ENCODE peak calls at places on chromosomes 4 and X, in five cellular contexts. One of them, this sample, is unnamed.

GRCh38 chr4:54547299-54548097 is 110.3 kb upstream of the KIT start:
- DNase-seq in cardiac fibroblast: no peak
- DNase-seq in progenitor cell of endocrine pancreas: no peak
- DNase-seq in heart right ventricle: no peak
- DNase-seq in cardiac muscle cell: no peak
- DNase-seq in this sample: no peak

GRCh38 chrX:140500427-140500826 is 4.4 kb downstream of the SOX3 start:
- DNase-seq in cardiac fibroblast: no peak
- DNase-seq in progenitor cell of endocrine pancreas: no peak
- DNase-seq in heart right ventricle: no peak
- DNase-seq in cardiac muscle cell: no peak
- DNase-seq in this sample: no peak

GRCh38 chrX:72475952-72476668 is 96.5 kb downstream of the HDAC8 start:
- DNase-seq in cardiac fibroblast: peak
- DNase-seq in progenitor cell of endocrine pancreas: no peak
- DNase-seq in heart right ventricle: no peak
- DNase-seq in cardiac muscle cell: no peak
- DNase-seq in this sample: no peak

GRCh38 chr4:78560296-78560963 is 8.9 kb downstream of the ANXA3 start:
- DNase-seq in cardiac fibroblast: peak
- DNase-seq in progenitor cell of endocrine pancreas: no peak
- DNase-seq in heart right ventricle: peak
- DNase-seq in cardiac muscle cell: peak
- DNase-seq in this sample: no peak

GRCh38 chrX:102067966-102068723 is 57.3 kb upstream of the TCEAL2 start:
- DNase-seq in cardiac fibroblast: peak
- DNase-seq in progenitor cell of endocrine pancreas: no peak
- DNase-seq in heart right ventricle: no peak
- DNase-seq in cardiac muscle cell: peak
- DNase-seq in this sample: no peak

GRCh38 chr4:98181815-98182214 is 38.5 kb upstream of the STPG2 start:
- DNase-seq in cardiac fibroblast: peak
- DNase-seq in progenitor cell of endocrine pancreas: no peak
- DNase-seq in heart right ventricle: no peak
- DNase-seq in cardiac muscle cell: peak
- DNase-seq in this sample: no peak

GRCh38 chr4:142129931-142130330 is 493.5 kb downstream of the IL15 start:
- DNase-seq in cardiac fibroblast: no peak
- DNase-seq in progenitor cell of endocrine pancreas: no peak
- DNase-seq in heart right ventricle: no peak
- DNase-seq in cardiac muscle cell: no peak
- DNase-seq in this sample: no peak

GRCh38 chr4:37680089-37680488 is 6.1 kb downstream of the RELL1 start:
- DNase-seq in cardiac fibroblast: no peak
- DNase-seq in progenitor cell of endocrine pancreas: no peak
- DNase-seq in heart right ventricle: no peak
- DNase-seq in cardiac muscle cell: no peak
- DNase-seq in this sample: no peak

GRCh38 chr4:138609943-138610350 is 367.8 kb upstream of the SLC7A11 start:
- DNase-seq in cardiac fibroblast: peak
- DNase-seq in progenitor cell of endocrine pancreas: no peak
- DNase-seq in heart right ventricle: peak
- DNase-seq in cardiac muscle cell: peak
- DNase-seq in this sample: no peak

DNA sequence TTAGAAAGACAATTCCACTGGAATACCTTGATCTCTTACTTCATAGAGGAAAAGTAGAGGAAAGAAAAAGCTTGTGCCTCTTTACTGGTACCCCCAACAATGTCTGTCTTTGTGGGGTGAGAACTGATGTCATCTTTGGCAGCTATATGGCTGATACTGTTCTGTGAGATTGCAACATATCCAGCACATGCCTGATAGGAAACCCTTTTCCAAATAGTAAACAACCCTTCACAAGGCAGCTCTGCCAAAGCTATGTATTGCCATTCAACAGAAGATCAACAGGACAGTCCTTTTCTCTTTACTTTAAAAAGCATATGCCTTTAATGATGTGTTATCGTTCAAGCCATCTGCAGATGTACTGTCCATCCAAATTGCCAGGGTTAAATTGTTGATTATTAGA is 105.9 kb downstream of the IL1RAPL1 start:
- DNase-seq in cardiac fibroblast: no peak
- DNase-seq in progenitor cell of endocrine pancreas: no peak
- DNase-seq in heart right ventricle: no peak
- DNase-seq in cardiac muscle cell: peak
- DNase-seq in this sample: no peak
- TF ChIP-seq CTCF in cardiac fibroblast: no peak
- TF ChIP-seq CTCF in progenitor cell of endocrine pancreas: no peak
- TF ChIP-seq CTCF in heart right ventricle: no peak
- TF ChIP-seq CTCF in cardiac muscle cell: no peak
- TF ChIP-seq CTCF in this sample: no peak

GRCh38 chrX:150035531-150035930 is 97.2 kb upstream of the EOLA2 start:
- DNase-seq in cardiac fibroblast: peak
- DNase-seq in progenitor cell of endocrine pancreas: no peak
- DNase-seq in heart right ventricle: no peak
- DNase-seq in cardiac muscle cell: no peak
- DNase-seq in this sample: no peak

GRCh38 chrX:150036181-150036580 is 97.9 kb upstream of the EOLA2 start:
- DNase-seq in cardiac fibroblast: peak
- DNase-seq in progenitor cell of endocrine pancreas: no peak
- DNase-seq in heart right ventricle: no peak
- DNase-seq in cardiac muscle cell: peak
- DNase-seq in this sample: no peak

GRCh38 chrX:150036641-150037040 is 98.3 kb upstream of the EOLA2 start:
- DNase-seq in cardiac fibroblast: no peak
- DNase-seq in progenitor cell of endocrine pancreas: no peak
- DNase-seq in heart right ventricle: no peak
- DNase-seq in cardiac muscle cell: no peak
- DNase-seq in this sample: no peak

GRCh38 chrX:150038356-150038755 is 100.1 kb upstream of the EOLA2 start:
- DNase-seq in cardiac fibroblast: no peak
- DNase-seq in progenitor cell of endocrine pancreas: no peak
- DNase-seq in heart right ventricle: no peak
- DNase-seq in cardiac muscle cell: no peak
- DNase-seq in this sample: no peak

DNA sequence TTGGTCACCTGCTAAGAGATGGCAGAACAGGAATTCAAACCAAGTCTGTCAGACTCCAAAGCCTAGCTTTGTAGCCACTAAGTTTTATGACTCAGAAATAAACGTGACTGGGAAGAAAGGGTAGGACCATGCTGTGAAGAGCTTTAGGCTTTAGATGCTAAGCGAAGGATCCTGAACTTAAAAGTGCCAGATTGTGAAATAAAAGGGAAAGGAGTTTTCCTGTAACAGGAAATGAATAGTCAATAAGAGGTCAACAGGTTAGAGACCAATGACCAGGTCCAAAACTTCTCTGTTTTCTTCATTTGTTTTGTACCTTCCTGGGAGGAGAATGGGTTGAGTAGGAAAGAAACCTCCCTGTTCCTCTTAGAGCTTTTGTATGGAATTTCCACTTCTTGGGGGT is 98.8 kb upstream of the EOLA2 start:
- DNase-seq in cardiac fibroblast: peak
- DNase-seq in progenitor cell of endocrine pancreas: no peak
- DNase-seq in heart right ventricle: no peak
- DNase-seq in cardiac muscle cell: peak
- DNase-seq in this sample: no peak
- TF ChIP-seq CTCF in cardiac fibroblast: no peak
- TF ChIP-seq CTCF in progenitor cell of endocrine pancreas: no peak
- TF ChIP-seq CTCF in heart right ventricle: no peak
- TF ChIP-seq CTCF in cardiac muscle cell: no peak
- TF ChIP-seq CTCF in this sample: no peak

DNA sequence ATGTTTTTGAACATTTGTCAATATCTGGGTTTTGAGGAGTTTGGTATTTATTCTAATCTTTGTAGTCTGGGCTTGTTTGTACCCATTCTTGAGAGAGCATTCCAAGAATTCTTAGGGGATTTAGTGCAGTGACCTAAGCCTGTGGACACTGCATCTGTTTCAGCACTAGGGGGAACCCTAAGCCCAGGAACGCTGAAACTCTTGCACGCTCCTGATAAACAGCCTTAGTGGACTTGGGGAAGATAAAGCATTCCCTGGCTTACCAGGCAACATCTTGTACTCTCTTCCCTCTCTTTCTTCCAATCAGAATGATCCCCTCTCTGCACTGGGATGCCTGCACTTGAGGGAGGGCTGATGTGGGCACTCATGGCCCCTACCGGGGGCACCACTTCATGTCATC is 654.9 kb upstream of the HTR2C start:
- DNase-seq in cardiac fibroblast: peak
- DNase-seq in progenitor cell of endocrine pancreas: peak
- DNase-seq in heart right ventricle: no peak
- DNase-seq in cardiac muscle cell: peak
- DNase-seq in this sample: no peak
- TF ChIP-seq CTCF in cardiac fibroblast: peak
- TF ChIP-seq CTCF in progenitor cell of endocrine pancreas: peak
- TF ChIP-seq CTCF in heart right ventricle: peak
- TF ChIP-seq CTCF in cardiac muscle cell: peak
- TF ChIP-seq CTCF in this sample: no peak

GRCh38 chr4:168619266-168619631 is 122.4 kb downstream of the PALLD start:
- DNase-seq in cardiac fibroblast: peak
- DNase-seq in progenitor cell of endocrine pancreas: no peak
- DNase-seq in heart right ventricle: peak
- DNase-seq in cardiac muscle cell: no peak
- DNase-seq in this sample: no peak
- TF ChIP-seq CTCF in cardiac fibroblast: no peak
- TF ChIP-seq CTCF in progenitor cell of endocrine pancreas: no peak
- TF ChIP-seq CTCF in heart right ventricle: no peak
- TF ChIP-seq CTCF in cardiac muscle cell: no peak
- TF ChIP-seq CTCF in this sample: no peak

DNA sequence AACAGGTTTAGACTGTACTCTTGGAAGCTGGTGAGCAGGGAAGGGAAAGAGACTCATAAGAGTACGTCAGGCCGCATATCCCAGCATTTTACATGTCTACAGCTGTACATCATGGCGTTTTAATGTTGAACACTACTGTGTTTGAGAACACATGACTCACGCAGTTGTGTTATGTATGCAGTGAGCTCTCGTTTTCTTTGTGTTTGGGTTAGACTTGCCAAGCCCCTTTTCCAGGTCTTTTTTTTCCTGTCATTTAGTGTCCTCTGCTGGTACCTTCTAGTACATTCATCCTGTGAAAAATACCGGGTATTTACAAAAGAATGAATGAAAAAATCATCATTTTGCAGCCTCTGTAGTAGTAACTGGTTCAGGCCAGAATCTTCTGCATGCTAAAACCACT is 35.3 kb downstream of the SMS start:
- DNase-seq in cardiac fibroblast: peak
- DNase-seq in progenitor cell of endocrine pancreas: no peak
- DNase-seq in heart right ventricle: no peak
- DNase-seq in cardiac muscle cell: peak
- DNase-seq in this sample: no peak
- TF ChIP-seq CTCF in cardiac fibroblast: peak
- TF ChIP-seq CTCF in progenitor cell of endocrine pancreas: peak
- TF ChIP-seq CTCF in heart right ventricle: peak
- TF ChIP-seq CTCF in cardiac muscle cell: peak
- TF ChIP-seq CTCF in this sample: no peak

GRCh38 chr4:7987148-7987989 is 47.7 kb upstream of the AFAP1 start:
- DNase-seq in cardiac fibroblast: peak
- DNase-seq in progenitor cell of endocrine pancreas: peak
- DNase-seq in heart right ventricle: peak
- DNase-seq in cardiac muscle cell: peak
- DNase-seq in this sample: peak
- TF ChIP-seq CTCF in cardiac fibroblast: peak
- TF ChIP-seq CTCF in progenitor cell of endocrine pancreas: peak
- TF ChIP-seq CTCF in heart right ventricle: peak
- TF ChIP-seq CTCF in cardiac muscle cell: peak
- TF ChIP-seq CTCF in this sample: peak